ENCODE peak calls at places on chromosomes 6 and 20, in four cellular contexts. W, X, P and B are unnamed samples.
A peak's percentile ranks its signal among the peaks of the same experiment; 100 is the strongest.

GRCh38 chr6:56695702-56696101 is 53.0 kb upstream of the DST start:
- DNase-seq in P (no peak), X (no peak), W (no peak), B (no peak)

GRCh38 chr6:159665868-159666635 is 27.0 kb downstream of the SOD2 start:
- DNase-seq in W (no peak), X (no peak), P (no peak), B (no peak)

GRCh38 chr6:82298012-82298411 is 50.5 kb upstream of the IBTK start:
- DNase-seq in P (no peak), W (no peak), X (peak; percentile 39), B (no peak)

GRCh38 chr20:17610566-17611289 is 40.9 kb downstream of the DSTN start:
- DNase-seq in X (no peak), P (peak; percentile 15), W (no peak), B (no peak)

GRCh38 chr20:23644159-23644558 is 6.4 kb upstream of the CST3 start:
- DNase-seq in W (no peak), P (no peak), X (no peak), B (no peak)

GRCh38 chr6:52909531-52909930 is at the start of gene GSTA3:
- DNase-seq in X (no peak), W (no peak), P (no peak), B (no peak)

GRCh38 chr6:142444800-142445405 is 143.1 kb downstream of the ADGRG6 start:
- DNase-seq in W (no peak), P (no peak), X (no peak), B (no peak)

GRCh38 chr6:137660296-137660731 is 166.1 kb upstream of the OLIG3 start:
- DNase-seq in P (no peak), X (no peak), W (no peak), B (no peak)

GRCh38 chr20:36521526-36521925 is 19.8 kb upstream of the MYL9 start:
- DNase-seq in W (no peak), X (no peak), P (no peak), B (no peak)

GRCh38 chr6:57173886-57174510 is 1.9 kb downstream of the BAG2 start:
- DNase-seq in W (no peak), P (peak; percentile 10), X (peak; percentile 36), B (no peak)

GRCh38 chr20:62905536-62906117 is 20.7 kb downstream of the DIDO1 start:
- DNase-seq in X (no peak), W (no peak), P (no peak), B (no peak)

GRCh38 chr6:113437571-113437970 is 419.6 kb upstream of the MARCKS start:
- DNase-seq in X (no peak), P (no peak), W (no peak), B (no peak)

GRCh38 chr6:70166088-70166958 is 136.6 kb downstream of the COL9A1 start:
- DNase-seq in P (no peak), W (peak; percentile 79), X (peak; percentile 16), B (peak; percentile 47)

GRCh38 chr6:99603421-99604160 is 3.0 kb upstream of the PRDM13 start:
- DNase-seq in X (no peak), W (peak; percentile 89), P (peak; percentile 65), B (no peak)

GRCh38 chr6:134706153-134706552 is 243.7 kb downstream of the ALDH8A1 start:
- DNase-seq in X (no peak), W (no peak), P (no peak), B (no peak)

GRCh38 chr6:125985967-125986294 is 409 bp upstream of the TRMT11 start:
- DNase-seq in W (no peak), X (no peak), P (no peak), B (no peak)

GRCh38 chr6:76881414-76881813 is 581.9 kb downstream of the HTR1B start:
- DNase-seq in P (no peak), W (no peak), X (no peak), B (no peak)

GRCh38 chr6:41471064-41471895 is 74.9 kb upstream of the FOXP4 start:
- DNase-seq in P (no peak), W (no peak), X (no peak), B (no peak)

GRCh38 chr6:36798852-36799251 is 40.4 kb downstream of the CPNE5 start:
- DNase-seq in P (no peak), W (no peak), X (no peak), B (no peak)

GRCh38 chr6:132100388-132100990 is 149.3 kb upstream of the CCN2 start:
- DNase-seq in W (no peak), P (no peak), X (no peak), B (no peak)

GRCh38 chr20:64057628-64058498 is 5.1 kb upstream of the TCEA2 start:
- DNase-seq in P (peak; percentile 95), W (peak; percentile 98), X (no peak), B (peak; percentile 80)

GRCh38 chr20:47311211-47311610 is 45.3 kb downstream of the ZMYND8 start:
- DNase-seq in P (no peak), W (no peak), X (no peak), B (no peak)

GRCh38 chr6:164947174-164947573 is 362.2 kb downstream of the C6orf118 start:
- DNase-seq in X (no peak), W (no peak), P (no peak), B (no peak)

GRCh38 chr6:137307163-137307851 is 88.1 kb upstream of the IFNGR1 start:
- DNase-seq in W (no peak), X (no peak), P (no peak), B (no peak)

GRCh38 chr6:167805349-167806060 is 21.2 kb upstream of the AFDN start:
- DNase-seq in P (no peak), W (peak; percentile 8), X (no peak), B (no peak)

GRCh38 chr6:167803816-167804215 is 22.9 kb upstream of the AFDN start:
- DNase-seq in X (no peak), P (no peak), W (peak; percentile 27), B (no peak)

GRCh38 chr6:167802339-167802738 is 24.4 kb upstream of the AFDN start:
- DNase-seq in W (peak; percentile 36), P (no peak), X (no peak), B (no peak)

GRCh38 chr6:167806061-167806700 is 20.5 kb upstream of the AFDN start:
- DNase-seq in X (no peak), P (no peak), W (peak; percentile 20), B (no peak)

DNA sequence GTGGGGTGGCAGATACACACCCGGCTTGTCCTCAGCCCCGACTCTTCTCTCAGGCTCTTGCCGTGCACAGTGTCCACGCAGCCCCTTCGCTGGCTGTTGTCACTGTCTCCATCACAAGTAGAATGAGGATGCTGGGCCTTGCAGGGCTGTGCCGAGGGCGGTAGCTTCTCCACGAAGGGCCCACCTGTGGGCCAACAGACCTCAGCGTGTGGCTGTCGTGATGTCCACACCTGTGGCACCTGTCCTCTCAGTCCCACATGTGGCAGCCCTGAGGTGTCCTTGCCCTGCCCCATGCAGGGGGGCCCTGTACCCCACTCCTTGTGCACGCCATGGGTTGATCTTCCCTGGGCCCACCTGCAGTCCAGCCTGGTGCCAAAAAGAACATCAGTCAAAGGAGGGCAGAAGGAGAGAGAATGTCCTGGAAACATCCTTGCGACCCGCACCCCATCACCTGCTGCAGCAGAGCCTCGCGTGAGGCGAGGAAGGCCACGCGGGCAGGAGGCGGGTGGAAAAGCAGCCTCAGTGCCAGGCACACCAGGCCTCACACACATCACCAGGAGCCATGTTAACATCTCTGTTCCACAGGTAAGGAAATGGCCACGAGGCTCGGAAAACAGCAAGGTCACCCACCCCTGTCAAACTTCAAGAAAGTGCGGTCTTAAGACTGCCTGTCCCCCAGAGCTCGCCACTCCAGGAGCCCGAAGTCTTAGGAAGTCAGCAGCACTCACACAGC is 22.3 kb upstream of the AFDN start:
- DNase-seq in X (no peak), W (peak; percentile 41), P (no peak), B (no peak)
- TF ChIP-seq JUND in X (no peak), W (no peak), P (no peak), B (no peak)

DNA sequence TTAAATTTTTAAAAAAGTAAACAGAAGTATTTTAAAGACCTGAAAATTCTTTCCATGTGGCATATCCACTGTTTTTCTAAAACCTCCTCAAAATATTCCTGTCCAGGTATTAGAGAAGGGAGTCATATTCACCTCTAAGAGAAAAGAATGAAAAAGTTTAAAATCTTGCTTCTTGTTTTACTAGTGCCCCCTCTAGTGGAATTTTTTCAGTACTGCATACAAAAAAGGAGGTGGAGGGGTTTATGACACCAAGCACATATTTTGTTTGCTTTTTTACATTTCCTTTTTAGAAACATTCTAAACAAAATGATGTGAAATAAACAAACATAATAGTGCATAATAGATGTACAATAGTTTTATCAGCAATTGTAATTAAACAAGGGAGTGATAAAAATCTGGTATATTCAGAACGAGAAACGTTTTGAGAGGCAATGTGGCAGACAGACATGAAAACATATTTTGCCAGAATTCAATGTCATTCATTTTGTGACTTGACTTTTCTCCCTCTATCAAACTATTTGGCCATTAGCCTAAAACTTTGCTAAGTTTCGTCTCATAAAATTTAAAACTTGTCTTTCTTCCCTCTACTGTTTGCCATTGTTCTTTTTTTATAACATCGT is 111.0 kb upstream of the TFAP2D start:
- DNase-seq in P (peak; percentile 14), X (peak; percentile 2), W (no peak), B (no peak)
- TF ChIP-seq JUND in P (no peak), X (no peak), W (no peak), B (no peak)

GRCh38 chr6:42978487-42978792 is 541 bp downstream of the PEX6 start:
- DNase-seq in P (no peak), X (no peak), W (peak; percentile 71), B (peak; percentile 41)
- TF ChIP-seq JUND in P (no peak), X (no peak), W (no peak), B (no peak)

GRCh38 chr6:124955108-124955851 is 7.0 kb upstream of the RNF217 start:
- DNase-seq in P (no peak), X (no peak), W (no peak), B (no peak)
- TF ChIP-seq JUND in P (no peak), X (no peak), W (no peak), B (no peak)

GRCh38 chr6:161066511-161066910 is 74.9 kb downstream of the MAP3K4 start:
- DNase-seq in W (no peak), P (no peak), X (no peak), B (no peak)

GRCh38 chr6:161064915-161065314 is 73.3 kb downstream of the MAP3K4 start:
- DNase-seq in P (no peak), W (no peak), X (no peak), B (no peak)

GRCh38 chr6:161068296-161068695 is 76.7 kb downstream of the MAP3K4 start:
- DNase-seq in X (no peak), W (no peak), P (peak; percentile 22), B (no peak)

GRCh38 chr6:161067749-161068148 is 76.2 kb downstream of the MAP3K4 start:
- DNase-seq in X (no peak), P (no peak), W (no peak), B (no peak)
- TF ChIP-seq JUND in X (no peak), P (no peak), W (no peak), B (no peak)

GRCh38 chr6:144286503-144287393 is 1.6 kb downstream of the UTRN start:
- DNase-seq in P (peak; percentile 27), W (peak; percentile 76), X (no peak), B (peak; percentile 35)
- TF ChIP-seq JUND in P (no peak), W (no peak), X (no peak), B (no peak)

DNA sequence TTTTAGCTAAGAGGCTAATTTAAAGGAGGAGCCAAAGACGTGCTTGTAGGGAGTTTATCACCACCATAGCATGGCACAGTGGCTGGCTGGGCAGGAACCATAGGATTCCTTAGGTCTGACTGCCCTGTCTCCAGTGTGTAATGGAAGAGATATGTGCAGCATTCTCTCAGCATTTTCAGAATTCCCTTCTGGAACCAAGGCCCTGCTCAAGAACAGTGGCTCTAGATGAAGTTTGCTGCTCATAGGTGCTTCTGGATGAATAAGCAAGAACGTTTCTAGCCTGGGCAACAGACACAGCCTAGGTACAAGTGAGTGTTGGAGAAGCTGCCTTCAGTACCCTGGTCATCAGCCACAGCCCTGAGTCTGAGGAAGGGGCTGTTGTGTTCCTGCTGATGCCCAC is 69.1 kb downstream of the LCA5 start:
- DNase-seq in P (no peak), W (no peak), X (no peak), B (no peak)
- TF ChIP-seq JUND in P (no peak), W (no peak), X (no peak), B (no peak)

GRCh38 chr6:1654095-1654494 is 44.4 kb downstream of the FOXC1 start:
- DNase-seq in W (no peak), X (no peak), P (no peak), B (no peak)
- TF ChIP-seq JUND in W (no peak), X (no peak), P (no peak), B (no peak)